ENCODE peak calls at places on chromosome 1, in five cellular contexts. D, S, X, R and I are unnamed samples.

GRCh38 chr1:66206563-66207154 is 327.3 kb upstream of the SGIP1 start:
- DNase-seq in D (no peak), S (no peak), X (no peak), R (no peak), I (no peak)

GRCh38 chr1:214650664-214651063 is 47.7 kb downstream of the CENPF start:
- DNase-seq in D (no peak), S (no peak), X (no peak), R (no peak), I (no peak)

GRCh38 chr1:170927955-170928850 is 7.1 kb upstream of the MROH9 start:
- DNase-seq in D (no peak), S (no peak), X (no peak), R (no peak), I (no peak)

GRCh38 chr1:215526147-215526845 is 40.8 kb upstream of the KCTD3 start:
- DNase-seq in D (no peak), S (no peak), X (no peak), R (no peak), I (peak; percentile 23)

GRCh38 chr1:2533356-2533755 is 3.3 kb upstream of the HES5 start:
- DNase-seq in D (no peak), S (no peak), X (no peak), R (no peak), I (no peak)

GRCh38 chr1:241821363-241821762 is 26.6 kb upstream of the EXO1 start:
- DNase-seq in D (no peak), S (no peak), X (no peak), R (no peak), I (no peak)

GRCh38 chr1:193322218-193322617 is 135.8 kb upstream of the B3GALT2 start:
- DNase-seq in D (no peak), S (no peak), X (no peak), R (no peak), I (no peak)

GRCh38 chr1:206011057-206011456 is 7.9 kb upstream of the RAB7B start:
- DNase-seq in D (no peak), S (no peak), X (no peak), R (no peak), I (no peak)

GRCh38 chr1:15757575-15758401 is 807 bp upstream of the FBLIM1 start:
- DNase-seq in D (no peak), S (no peak), X (no peak), R (no peak), I (no peak)

GRCh38 chr1:58288624-58289142 is 257.8 kb downstream of the OMA1 start:
- DNase-seq in D (no peak), S (no peak), X (no peak), R (no peak), I (no peak)

GRCh38 chr1:107936498-107937481 is 28.2 kb downstream of the VAV3 start:
- DNase-seq in D (no peak), S (no peak), X (no peak), R (no peak), I (peak; percentile 9)

GRCh38 chr1:19312782-19313635 is 883 bp downstream of the SLC66A1 start:
- DNase-seq in D (no peak), S (no peak), X (peak; percentile 22), R (no peak), I (no peak)

GRCh38 chr1:41438711-41439110 is 45.8 kb downstream of the EDN2 start:
- DNase-seq in D (no peak), S (no peak), X (no peak), R (no peak), I (no peak)